ENCODE peak calls at places on chromosomes 11 and 22, in five cellular contexts. H is IMR-90, O is SJCRH30, E is heart right ventricle, M is GM23338. D is an unnamed sample.
A peak's percentile ranks its signal among the peaks of the same experiment; 100 is the strongest.

GRCh38 chr11:6599884-6600390 is 3.5 kb downstream of the RRP8 start:
- DNase-seq in H (no peak), E (no peak), M (no peak), O (no peak), D (no peak)

GRCh38 chr11:61516675-61517516 is 8.3 kb downstream of the LRRC10B start:
- DNase-seq in E (no peak), O (peak; percentile 77), H (no peak), M (peak; percentile 80), D (no peak)

GRCh38 chr11:59783632-59784090 is 26.9 kb downstream of the MRPL16 start:
- DNase-seq in O (no peak), H (no peak), M (no peak), E (no peak), D (no peak)

GRCh38 chr11:108568183-108568858 is 25.2 kb downstream of the EXPH5 start:
- DNase-seq in E (peak; percentile 17), M (no peak), O (no peak), H (no peak), D (no peak)

GRCh38 chr22:24996420-24996952 is 44.0 kb downstream of the KIAA1671 start:
- DNase-seq in O (peak; percentile 87), E (peak; percentile 48), M (peak; percentile 87), H (no peak), D (no peak)

GRCh38 chr11:116422976-116423375 is 349.8 kb downstream of the BUD13 start:
- DNase-seq in O (no peak), H (no peak), E (no peak), M (peak; percentile 62), D (no peak)

GRCh38 chr22:48650323-48651035 is 1177.2 kb downstream of the BRD1 start:
- DNase-seq in H (no peak), M (no peak), E (no peak), O (no peak), D (no peak)

GRCh38 chr22:49235463-49236300 is 592.0 kb downstream of the BRD1 start:
- DNase-seq in M (no peak), E (no peak), H (no peak), O (no peak), D (no peak)

GRCh38 chr11:108923413-108923812 is 258.5 kb downstream of the DDX10 start:
- DNase-seq in H (no peak), O (no peak), E (no peak), M (no peak), D (no peak)

GRCh38 chr11:61329871-61330270 is 3.0 kb downstream of the DDB1 start:
- DNase-seq in M (no peak), H (no peak), O (no peak), E (no peak), D (no peak)

GRCh38 chr11:34147581-34147980 is 42.2 kb downstream of the NAT10 start:
- DNase-seq in O (no peak), E (no peak), H (no peak), M (no peak), D (no peak)

GRCh38 chr11:34149786-34150185 is 44.4 kb downstream of the NAT10 start:
- DNase-seq in O (peak; percentile 34), H (no peak), E (no peak), M (peak; percentile 61), D (no peak)

GRCh38 chr11:34148504-34149165 is 43.2 kb downstream of the NAT10 start:
- DNase-seq in E (no peak), M (no peak), O (no peak), H (no peak), D (no peak)

GRCh38 chr11:34150494-34151151 is 45.2 kb downstream of the NAT10 start:
- DNase-seq in E (no peak), M (no peak), H (no peak), O (no peak), D (no peak)

GRCh38 chr11:34149274-34149673 is 43.8 kb downstream of the NAT10 start:
- DNase-seq in H (no peak), M (no peak), E (no peak), O (no peak), D (no peak)
- H3K36me3 ChIP-seq in H (peaks cover 47% of the 10 kb centered on the region), M (peaks cover 16% of the 10 kb centered on the region), E (peaks cover 71% of the 10 kb centered on the region), O (peaks cover 19% of the 10 kb centered on the region), D (no peaks in the 10 kb centered on the region)

GRCh38 chr11:29282088-29282487 is 734.7 kb downstream of the KCNA4 start:
- DNase-seq in O (peak; percentile 35), E (no peak), H (peak; percentile 99), M (no peak), D (peak; percentile 49)
- H3K27ac ChIP-seq in O (no peak overlapping the region), E (no peak overlapping the region), H (peak overlapping the region; percentile 6), M (no peak overlapping the region), D (no peak overlapping the region)

GRCh38 chr11:18329196-18329870 is 7.0 kb downstream of the GTF2H1 start:
- DNase-seq in E (no peak), H (no peak), O (no peak), M (no peak), D (no peak)
- H3K4me1 ChIP-seq in E (peaks cover 23% of the 10 kb centered on the region), H (peaks cover 3% of the 10 kb centered on the region), O (no peaks in the 10 kb centered on the region), M (peaks cover 12% of the 10 kb centered on the region), D (peaks cover 11% of the 10 kb centered on the region)

GRCh38 chr11:57405271-57405890 is 14.9 kb upstream of the PRG2 start:
- DNase-seq in E (no peak), H (no peak), O (no peak), M (no peak), D (no peak)

GRCh38 chr11:57407521-57407920 is 17.1 kb upstream of the PRG2 start:
- DNase-seq in H (no peak), E (no peak), O (no peak), M (no peak), D (no peak)

GRCh38 chr11:57407941-57408475 is 17.6 kb upstream of the PRG2 start:
- DNase-seq in M (no peak), H (no peak), O (no peak), E (no peak), D (no peak)

GRCh38 chr11:57407010-57407409 is 16.6 kb upstream of the PRG2 start:
- DNase-seq in H (no peak), O (no peak), M (no peak), E (peak; percentile 64), D (no peak)

GRCh38 chr11:57406337-57406904 is 16.0 kb upstream of the PRG2 start:
- DNase-seq in M (no peak), O (no peak), H (peak; percentile 39), E (peak; percentile 49), D (no peak)
- H3K36me3 ChIP-seq in M (peaks cover 12% of the 10 kb centered on the region), O (no peaks in the 10 kb centered on the region), H (peaks cover 18% of the 10 kb centered on the region), E (peaks cover 45% of the 10 kb centered on the region), D (no peaks in the 10 kb centered on the region)

GRCh38 chr11:45652781-45653180 is 12.6 kb downstream of the CHST1 start:
- DNase-seq in H (peak; percentile 52), E (no peak), M (no peak), O (no peak), D (no peak)

GRCh38 chr11:45650166-45651095 is 15.0 kb downstream of the CHST1 start:
- DNase-seq in H (no peak), O (no peak), M (no peak), E (no peak), D (no peak)

GRCh38 chr11:45651156-45651555 is 14.3 kb downstream of the CHST1 start:
- DNase-seq in H (no peak), E (no peak), O (no peak), M (no peak), D (no peak)

GRCh38 chr11:45653277-45653676 is 12.1 kb downstream of the CHST1 start:
- DNase-seq in M (no peak), O (no peak), E (no peak), H (no peak), D (no peak)

GRCh38 chr11:45651841-45652745 is 13.3 kb downstream of the CHST1 start:
- DNase-seq in O (no peak), M (no peak), E (no peak), H (no peak), D (no peak)
- H3K27ac ChIP-seq in O (no peak overlapping the region), M (no peak overlapping the region), E (no peak overlapping the region), H (no peak overlapping the region), D (no peak overlapping the region)

GRCh38 chr11:48056325-48057183 is 76.2 kb downstream of the PTPRJ start:
- DNase-seq in M (no peak), E (no peak), H (no peak), O (no peak), D (no peak)
- H3K4me1 ChIP-seq in M (peaks cover 26% of the 10 kb centered on the region), E (peaks cover 23% of the 10 kb centered on the region), H (peaks cover 23% of the 10 kb centered on the region), O (no peaks in the 10 kb centered on the region), D (peaks cover 4% of the 10 kb centered on the region)

GRCh38 chr22:40418366-40419201 is 48.2 kb downstream of the SGSM3 start:
- DNase-seq in M (no peak), E (peak; percentile 33), O (peak; percentile 90), H (peak; percentile 56), D (no peak)
- H3K36me3 ChIP-seq in M (no peaks in the 10 kb centered on the region), E (peaks cover 75% of the 10 kb centered on the region), O (no peaks in the 10 kb centered on the region), H (peaks cover 78% of the 10 kb centered on the region), D (peaks cover 58% of the 10 kb centered on the region)